ENCODE peak calls at places on chromosomes 11 and 22, in eight cellular contexts. Q is suprapubic skin, T is left ventricle myocardium inferior, S is MM.1S, N is upper lobe of right lung, E is kidney, C is tibial artery, A is OCI-LY7. L is an unnamed sample.

GRCh38 chr11:43404836-43405479 is 46.2 kb downstream of the TTC17 start:
- DNase-seq in Q (no peak), T (no peak), S (no peak), N (no peak), E (no peak), C (no peak), A (peak; percentile 19), L (no peak)

GRCh38 chr22:35911877-35912276 is 116.7 kb downstream of the RBFOX2 start:
- DNase-seq in Q (no peak), T (no peak), S (no peak), N (no peak), E (no peak), C (no peak), A (no peak), L (no peak)

GRCh38 chr22:24580276-24580675 is 12.6 kb downstream of the LRRC75B start:
- DNase-seq in Q (no peak), T (no peak), S (no peak), N (no peak), E (no peak), C (no peak), A (no peak), L (no peak)

GRCh38 chr11:132075447-132075846 is 705.0 kb downstream of the NTM start:
- DNase-seq in Q (no peak), T (no peak), S (no peak), N (no peak), E (no peak), C (no peak), A (no peak), L (no peak)

GRCh38 chr11:72613977-72614376 is 60.2 kb downstream of the PDE2A start:
- DNase-seq in Q (no peak), T (no peak), S (no peak), N (peak; percentile 83), E (no peak), C (peak; percentile 78), A (peak; percentile 74), L (peak; percentile 86)

GRCh38 chr11:75445315-75445953 is 12.4 kb upstream of the KLHL35 start:
- DNase-seq in Q (peak; percentile 80), T (peak; percentile 71), S (peak; percentile 37), N (peak; percentile 84), E (no peak), C (peak; percentile 77), A (peak; percentile 66), L (peak; percentile 57)

GRCh38 chr11:78030429-78031325 is 7.6 kb upstream of the KCTD14 start:
- DNase-seq in Q (no peak), T (peak; percentile 55), S (no peak), N (peak; percentile 87), E (peak; percentile 75), C (peak; percentile 71), A (no peak), L (peak; percentile 72)

GRCh38 chr11:2912498-2912897 is 16.7 kb downstream of the PHLDA2 start:
- DNase-seq in Q (no peak), T (no peak), S (no peak), N (peak; percentile 95), E (peak; percentile 97), C (no peak), A (no peak), L (peak; percentile 94)

GRCh38 chr22:42368379-42369249 is 63.6 kb downstream of the NFAM1 start:
- DNase-seq in Q (peak; percentile 82), T (peak; percentile 23), S (no peak), N (no peak), E (peak; percentile 86), C (peak; percentile 70), A (no peak), L (peak; percentile 86)

GRCh38 chr11:2208691-2209369 is 37.2 kb upstream of the TH start:
- DNase-seq in Q (peak; percentile 54), T (peak; percentile 13), S (no peak), N (peak; percentile 63), E (peak; percentile 94), C (peak; percentile 64), A (no peak), L (peak; percentile 79)

GRCh38 chr22:19932367-19933206 is 9.0 kb upstream of the COMT start:
- DNase-seq in Q (no peak), T (no peak), S (no peak), N (peak; percentile 62), E (no peak), C (no peak), A (no peak), L (peak; percentile 44)

GRCh38 chr11:844693-845644 is 2.3 kb downstream of the TSPAN4 start:
- DNase-seq in Q (peak; percentile 98), T (peak; percentile 92), S (no peak), N (peak; percentile 94), E (peak; percentile 98), C (peak; percentile 97), A (peak; percentile 32), L (peak; percentile 92)

GRCh38 chr22:19117111-19117512 is 5.1 kb downstream of the DGCR2 start:
- DNase-seq in Q (no peak), T (no peak), S (no peak), N (peak; percentile 52), E (no peak), C (no peak), A (peak; percentile 38), L (no peak)

GRCh38 chr22:41672780-41673509 is 15.7 kb downstream of the SNU13 start:
- DNase-seq in Q (no peak), T (no peak), S (no peak), N (no peak), E (no peak), C (no peak), A (peak; percentile 56), L (no peak)

GRCh38 chr11:118913411-118914125 is 12.2 kb downstream of the BCL9L start:
- DNase-seq in Q (no peak), T (peak; percentile 29), S (no peak), N (no peak), E (peak; percentile 77), C (no peak), A (no peak), L (no peak)

GRCh38 chr11:65781962-65782815 is 1.4 kb upstream of the AP5B1 start:
- DNase-seq in Q (no peak), T (no peak), S (no peak), N (peak; percentile 33), E (peak; percentile 54), C (peak; percentile 57), A (no peak), L (no peak)

GRCh38 chr11:92552942-92553341 is 328.3 kb downstream of the FAT3 start:
- DNase-seq in Q (no peak), T (no peak), S (peak; percentile 8), N (no peak), E (no peak), C (no peak), A (no peak), L (no peak)

GRCh38 chr11:114026355-114026754 is 33.2 kb upstream of the ZBTB16 start:
- DNase-seq in Q (peak; percentile 10), T (no peak), S (peak; percentile 72), N (no peak), E (no peak), C (no peak), A (peak; percentile 21), L (no peak)

GRCh38 chr11:101862410-101863233 is 52.2 kb upstream of the CEP126 start:
- DNase-seq in Q (no peak), T (no peak), S (no peak), N (no peak), E (no peak), C (no peak), A (peak; percentile 28), L (no peak)
- TF ChIP-seq CTCF in Q (peak; percentile 20), T (peak; percentile 34), S (peak; percentile 39), N (peak; percentile 41), E (peak; percentile 49), C (peak; percentile 44), A (peak; percentile 55), L (peak; percentile 17)

GRCh38 chr22:40413873-40414272 is 43.5 kb downstream of the SGSM3 start:
- DNase-seq in Q (no peak), T (no peak), S (no peak), N (no peak), E (no peak), C (peak; percentile 42), A (peak; percentile 72), L (peak; percentile 21)
- H3K4me3 ChIP-seq in Q (no peak overlapping the region), T (no peak overlapping the region), S (no peak overlapping the region), N (no peak overlapping the region), E (no peak overlapping the region), C (no peak overlapping the region), A (peak overlapping the region; percentile 61), L (no peak overlapping the region)

GRCh38 chr11:126061707-126062678 is 673 bp downstream of the CDON start:
- DNase-seq in Q (peak; percentile 85), T (peak; percentile 40), S (peak; percentile 32), N (no peak), E (peak; percentile 84), C (peak; percentile 73), A (peak; percentile 13), L (peak; percentile 83)
- H3K27ac ChIP-seq in Q (peak overlapping the region; percentile 89), T (peak overlapping the region; percentile 71), S (no peak overlapping the region), N (no peak overlapping the region), E (no peak overlapping the region), C (peak overlapping the region; percentile 68), A (no peak overlapping the region), L (no peak overlapping the region)

GRCh38 chr11:10694481-10695239 is 1.1 kb upstream of the IRAG1 start:
- DNase-seq in Q (no peak), T (no peak), S (no peak), N (no peak), E (no peak), C (no peak), A (no peak), L (no peak)
- TF ChIP-seq CTCF in Q (no peak), T (no peak), S (no peak), N (no peak), E (no peak), C (no peak), A (no peak), L (no peak)

DNA sequence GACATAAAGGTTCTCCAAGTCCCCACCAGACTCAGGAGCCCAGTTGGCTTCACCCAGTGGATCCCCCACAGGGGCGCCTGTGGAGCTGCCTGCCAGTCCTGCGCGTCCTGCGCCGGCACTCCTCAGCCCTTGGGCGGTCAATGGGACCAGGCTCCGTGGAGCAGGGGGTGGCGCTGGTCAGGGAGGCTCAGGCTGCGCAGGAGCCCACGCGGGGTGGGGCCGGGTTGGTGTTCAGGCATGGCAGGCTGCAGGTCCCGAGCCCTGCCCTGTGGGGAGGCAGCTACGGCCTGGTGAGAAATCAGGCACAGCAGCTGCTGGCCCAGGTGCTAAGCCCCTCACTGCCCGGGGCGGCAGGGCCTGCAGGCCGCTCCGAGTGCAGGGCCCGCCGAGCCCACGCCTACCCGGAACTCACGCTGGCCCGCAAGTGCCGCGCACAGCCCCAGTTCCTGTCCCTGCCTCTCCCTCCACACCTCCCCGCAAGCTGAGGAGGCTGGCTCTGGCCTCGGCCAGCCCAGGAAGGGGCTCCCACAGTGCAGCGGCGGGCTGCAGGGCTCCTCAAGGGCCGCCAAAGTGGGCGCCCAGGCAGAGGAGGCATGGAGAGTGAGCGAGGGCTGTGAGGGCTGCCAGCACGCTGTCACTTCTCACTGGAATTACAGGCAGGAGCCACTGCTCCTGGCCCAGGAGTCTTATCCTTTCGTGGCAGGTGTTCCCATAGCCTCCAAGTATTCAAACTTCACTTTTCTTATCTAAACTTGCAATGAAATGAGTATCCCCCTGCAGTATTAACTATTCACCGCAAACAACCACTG is 22.8 kb upstream of the ZBTB44 start:
- DNase-seq in Q (no peak), T (no peak), S (no peak), N (no peak), E (peak; percentile 56), C (no peak), A (no peak), L (no peak)
- H3K4me3 ChIP-seq in Q (no peak overlapping the region), T (no peak overlapping the region), S (no peak overlapping the region), N (no peak overlapping the region), E (no peak overlapping the region), C (no peak overlapping the region), A (no peak overlapping the region), L (no peak overlapping the region)